ENCODE peak calls at places on chromosomes 7 and 10, in five cellular contexts. I, C, F, V and Q are unnamed samples.

GRCh38 chr7:148037049-148037448 is 553.5 kb upstream of the C7orf33 start:
- DNase-seq in I (no peak), V (no peak), F (no peak), C (no peak), Q (no peak)

GRCh38 chr7:116777613-116778380 is 84.6 kb upstream of the CAPZA2 start:
- DNase-seq in I (peak), C (no peak), F (no peak), V (no peak), Q (no peak)

GRCh38 chr10:52805414-52806285 is 33.1 kb upstream of the MBL2 start:
- DNase-seq in I (no peak), C (no peak), F (no peak), V (no peak), Q (no peak)

GRCh38 chr10:32347363-32347735 is 391 bp upstream of the EPC1 start:
- DNase-seq in F (no peak), C (no peak), V (peak), I (no peak), Q (no peak)

GRCh38 chr7:114786455-114786854 is 135.4 kb upstream of the MDFIC start:
- DNase-seq in F (no peak), C (no peak), V (no peak), I (no peak), Q (no peak)

GRCh38 chr10:119550802-119551201 is 8.3 kb upstream of the RGS10 start:
- DNase-seq in C (no peak), I (no peak), V (no peak), F (no peak), Q (no peak)

GRCh38 chr10:15521507-15521906 is 150.4 kb upstream of the FAM171A1 start:
- DNase-seq in I (no peak), C (no peak), F (no peak), V (no peak), Q (no peak)

GRCh38 chr7:1318661-1319060 is 86.0 kb downstream of the UNCX start:
- DNase-seq in V (no peak), I (no peak), C (no peak), F (no peak), Q (no peak)

GRCh38 chr7:20153999-20154398 is 63.2 kb downstream of the MACC1 start:
- DNase-seq in I (no peak), F (no peak), V (no peak), C (no peak), Q (no peak)

GRCh38 chr10:117167346-117168134 is 29.5 kb upstream of the VAX1 start:
- DNase-seq in I (no peak), C (peak), V (no peak), F (no peak), Q (no peak)

GRCh38 chr10:34403512-34403911 is 411.6 kb downstream of the PARD3 start:
- DNase-seq in V (no peak), F (no peak), C (no peak), I (peak), Q (no peak)

GRCh38 chr10:57142925-57143576 is 782.0 kb upstream of the ZWINT start:
- DNase-seq in C (peak), V (no peak), F (no peak), I (no peak), Q (peak)

GRCh38 chr7:65966167-65966566 is 15.8 kb downstream of the GUSB start:
- DNase-seq in V (no peak), C (no peak), F (no peak), I (no peak), Q (no peak)

GRCh38 chr7:64182036-64182790 is 24.8 kb upstream of the ZNF735 start:
- DNase-seq in F (peak), C (no peak), V (no peak), I (no peak), Q (no peak)

GRCh38 chr10:27844223-27844622 is 98.6 kb upstream of the MKX start:
- DNase-seq in C (no peak), I (no peak), F (no peak), V (no peak), Q (no peak)

GRCh38 chr10:34520084-34520483 is 295.0 kb downstream of the PARD3 start:
- DNase-seq in I (no peak), F (no peak), C (no peak), V (no peak), Q (no peak)

GRCh38 chr10:30431435-30431911 is 2.5 kb upstream of the MAP3K8 start:
- DNase-seq in V (no peak), I (no peak), F (peak), C (no peak), Q (peak)

GRCh38 chr10:3754727-3755439 is 30.1 kb downstream of the KLF6 start:
- DNase-seq in I (no peak), F (no peak), C (no peak), V (no peak), Q (no peak)

GRCh38 chr10:6086375-6087233 is 2.2 kb upstream of the RBM17 start:
- DNase-seq in C (peak), I (peak), F (peak), V (peak), Q (peak)

GRCh38 chr7:17054206-17054605 is 172.4 kb upstream of the AGR3 start:
- DNase-seq in C (no peak), F (no peak), I (no peak), V (no peak), Q (no peak)

GRCh38 chr10:6737080-6737641 is 157.1 kb upstream of the PRKCQ start:
- DNase-seq in V (no peak), F (no peak), I (no peak), C (no peak), Q (peak)

GRCh38 chr7:47422631-47423030 is 159.3 kb downstream of the TNS3 start:
- DNase-seq in F (no peak), V (no peak), I (no peak), C (no peak), Q (no peak)

GRCh38 chr7:71343821-71344341 is 211.9 kb downstream of the GALNT17 start:
- DNase-seq in I (no peak), F (no peak), V (no peak), C (no peak), Q (no peak)

GRCh38 chr7:156064921-156065386 is 252.7 kb upstream of the SHH start:
- DNase-seq in F (no peak), C (no peak), V (no peak), I (peak), Q (no peak)

GRCh38 chr7:105222953-105223352 is 165.8 kb downstream of the SRPK2 start:
- DNase-seq in C (no peak), F (no peak), V (no peak), I (no peak), Q (no peak)

GRCh38 chr10:29804025-29804852 is 169.5 kb upstream of the SVIL start:
- DNase-seq in V (no peak), C (no peak), F (no peak), I (peak), Q (no peak)

GRCh38 chr7:117269895-117270294 is 53.0 kb downstream of the WNT2 start:
- DNase-seq in C (no peak), V (no peak), I (peak), F (no peak), Q (no peak)